ENCODE peak calls at places on chromosomes 1 and 21, in eight cellular contexts. One of them, this sample, is unnamed.

GRCh38 chr1:71755441-71755840 is 526.9 kb downstream of the NEGR1 start:
- DNase-seq in HS-27A: no peak
- DNase-seq in CD8-positive, alpha-beta memory T cell: no peak
- DNase-seq in iris pigment epithelial cell: no peak
- DNase-seq in C1 segment of cervical spinal cord: no peak
- DNase-seq in small intestine: no peak
- DNase-seq in GOT3: no peak
- DNase-seq in stimulated activated CD4-positive, alpha-beta T cell treated with anti-CD3 and anti-CD28 coated beads, Interleukin-2, amount 100 ng/mL, for 48 hours: no peak
- DNase-seq in this sample: no peak

GRCh38 chr1:240190881-240191385 is 99.2 kb downstream of the FMN2 start:
- DNase-seq in HS-27A: peak
- DNase-seq in small intestine: no peak
- DNase-seq in iris pigment epithelial cell: peak
- DNase-seq in C1 segment of cervical spinal cord: no peak
- DNase-seq in GOT3: peak
- DNase-seq in stimulated activated CD4-positive, alpha-beta T cell treated with anti-CD3 and anti-CD28 coated beads, Interleukin-2, amount 100 ng/mL, for 48 hours: no peak
- DNase-seq in CD8-positive, alpha-beta memory T cell: no peak
- DNase-seq in this sample: no peak

GRCh38 chr21:44092201-44092600 is 15.0 kb upstream of the PWP2 start:
- DNase-seq in iris pigment epithelial cell: no peak
- DNase-seq in GOT3: no peak
- DNase-seq in HS-27A: no peak
- DNase-seq in C1 segment of cervical spinal cord: peak
- DNase-seq in small intestine: peak
- DNase-seq in stimulated activated CD4-positive, alpha-beta T cell treated with anti-CD3 and anti-CD28 coated beads, Interleukin-2, amount 100 ng/mL, for 48 hours: no peak
- DNase-seq in CD8-positive, alpha-beta memory T cell: no peak
- DNase-seq in this sample: peak

GRCh38 chr1:72845342-72845741 is 563.0 kb upstream of the NEGR1 start:
- DNase-seq in GOT3: no peak
- DNase-seq in iris pigment epithelial cell: peak
- DNase-seq in small intestine: no peak
- DNase-seq in CD8-positive, alpha-beta memory T cell: no peak
- DNase-seq in stimulated activated CD4-positive, alpha-beta T cell treated with anti-CD3 and anti-CD28 coated beads, Interleukin-2, amount 100 ng/mL, for 48 hours: no peak
- DNase-seq in HS-27A: peak
- DNase-seq in C1 segment of cervical spinal cord: no peak
- DNase-seq in this sample: no peak

GRCh38 chr1:111561328-111561727 is 57.9 kb upstream of the ADORA3 start:
- DNase-seq in GOT3: no peak
- DNase-seq in HS-27A: no peak
- DNase-seq in CD8-positive, alpha-beta memory T cell: no peak
- DNase-seq in small intestine: peak
- DNase-seq in iris pigment epithelial cell: no peak
- DNase-seq in stimulated activated CD4-positive, alpha-beta T cell treated with anti-CD3 and anti-CD28 coated beads, Interleukin-2, amount 100 ng/mL, for 48 hours: no peak
- DNase-seq in C1 segment of cervical spinal cord: no peak
- DNase-seq in this sample: no peak

GRCh38 chr21:24895885-24896734 is 711.2 kb downstream of the MRPL39 start:
- DNase-seq in small intestine: no peak
- DNase-seq in HS-27A: peak
- DNase-seq in iris pigment epithelial cell: peak
- DNase-seq in stimulated activated CD4-positive, alpha-beta T cell treated with anti-CD3 and anti-CD28 coated beads, Interleukin-2, amount 100 ng/mL, for 48 hours: no peak
- DNase-seq in GOT3: no peak
- DNase-seq in CD8-positive, alpha-beta memory T cell: no peak
- DNase-seq in C1 segment of cervical spinal cord: no peak
- DNase-seq in this sample: no peak

GRCh38 chr1:49102752-49103151 is 326.1 kb upstream of the BEND5 start:
- DNase-seq in CD8-positive, alpha-beta memory T cell: no peak
- DNase-seq in HS-27A: no peak
- DNase-seq in stimulated activated CD4-positive, alpha-beta T cell treated with anti-CD3 and anti-CD28 coated beads, Interleukin-2, amount 100 ng/mL, for 48 hours: no peak
- DNase-seq in C1 segment of cervical spinal cord: no peak
- DNase-seq in iris pigment epithelial cell: peak
- DNase-seq in small intestine: no peak
- DNase-seq in GOT3: no peak
- DNase-seq in this sample: no peak

GRCh38 chr1:246582301-246583055 is 16.2 kb downstream of the CNST start:
- DNase-seq in GOT3: no peak
- DNase-seq in iris pigment epithelial cell: no peak
- DNase-seq in HS-27A: no peak
- DNase-seq in small intestine: peak
- DNase-seq in CD8-positive, alpha-beta memory T cell: no peak
- DNase-seq in stimulated activated CD4-positive, alpha-beta T cell treated with anti-CD3 and anti-CD28 coated beads, Interleukin-2, amount 100 ng/mL, for 48 hours: no peak
- DNase-seq in C1 segment of cervical spinal cord: no peak
- DNase-seq in this sample: no peak

GRCh38 chr1:104341944-104342343 is 592.2 kb downstream of the AMY1C start:
- DNase-seq in stimulated activated CD4-positive, alpha-beta T cell treated with anti-CD3 and anti-CD28 coated beads, Interleukin-2, amount 100 ng/mL, for 48 hours: no peak
- DNase-seq in CD8-positive, alpha-beta memory T cell: no peak
- DNase-seq in HS-27A: no peak
- DNase-seq in iris pigment epithelial cell: no peak
- DNase-seq in small intestine: no peak
- DNase-seq in C1 segment of cervical spinal cord: no peak
- DNase-seq in GOT3: no peak
- DNase-seq in this sample: no peak

GRCh38 chr1:207361910-207362309 is 40.4 kb downstream of the CD55 start:
- DNase-seq in stimulated activated CD4-positive, alpha-beta T cell treated with anti-CD3 and anti-CD28 coated beads, Interleukin-2, amount 100 ng/mL, for 48 hours: no peak
- DNase-seq in small intestine: no peak
- DNase-seq in C1 segment of cervical spinal cord: no peak
- DNase-seq in GOT3: no peak
- DNase-seq in CD8-positive, alpha-beta memory T cell: no peak
- DNase-seq in HS-27A: no peak
- DNase-seq in iris pigment epithelial cell: no peak
- DNase-seq in this sample: no peak

GRCh38 chr1:41006942-41007865 is 14.3 kb downstream of the SLFNL1 start:
- DNase-seq in CD8-positive, alpha-beta memory T cell: no peak
- DNase-seq in small intestine: no peak
- DNase-seq in C1 segment of cervical spinal cord: no peak
- DNase-seq in GOT3: no peak
- DNase-seq in stimulated activated CD4-positive, alpha-beta T cell treated with anti-CD3 and anti-CD28 coated beads, Interleukin-2, amount 100 ng/mL, for 48 hours: no peak
- DNase-seq in HS-27A: no peak
- DNase-seq in iris pigment epithelial cell: no peak
- DNase-seq in this sample: no peak

GRCh38 chr1:157961805-157962762 is 31.4 kb upstream of the KIRREL1 start:
- DNase-seq in HS-27A: peak
- DNase-seq in GOT3: no peak
- DNase-seq in stimulated activated CD4-positive, alpha-beta T cell treated with anti-CD3 and anti-CD28 coated beads, Interleukin-2, amount 100 ng/mL, for 48 hours: peak
- DNase-seq in small intestine: peak
- DNase-seq in C1 segment of cervical spinal cord: no peak
- DNase-seq in iris pigment epithelial cell: peak
- DNase-seq in CD8-positive, alpha-beta memory T cell: no peak
- DNase-seq in this sample: no peak

This sample was measured in chondrocyte.